ENCODE peak calls at places on chromosomes 16 and 17, in eight cellular contexts. One of them, this sample, is unnamed.

GRCh38 chr16:2930236-2930635 is 18.5 kb downstream of the FLYWCH1 start:
- DNase-seq in tibial artery: no peak
- DNase-seq in activated CD4-positive, CD25-positive, alpha-beta regulatory T cell treated with anti-CD3 and anti-CD28 coated beads, Interleukin-2, amount 50 U/mL, for 16 hours: no peak
- DNase-seq in activated naive CD4-positive, alpha-beta T cell treated with anti-CD3 and anti-CD28 coated beads, Interleukin-2, amount 50 U/mL, for 16 hours: no peak
- DNase-seq in NCI-H510A treated with DMSO at 0.1 percent for 48 hours: no peak
- DNase-seq in right cardiac atrium: no peak
- DNase-seq in Calu3: no peak
- DNase-seq in LoVo: no peak
- DNase-seq in this sample: no peak

GRCh38 chr17:72515291-72516065 is 394.7 kb downstream of the SOX9 start:
- DNase-seq in Calu3: no peak
- DNase-seq in NCI-H510A treated with DMSO at 0.1 percent for 48 hours: no peak
- DNase-seq in tibial artery: no peak
- DNase-seq in activated naive CD4-positive, alpha-beta T cell treated with anti-CD3 and anti-CD28 coated beads, Interleukin-2, amount 50 U/mL, for 16 hours: no peak
- DNase-seq in activated CD4-positive, CD25-positive, alpha-beta regulatory T cell treated with anti-CD3 and anti-CD28 coated beads, Interleukin-2, amount 50 U/mL, for 16 hours: no peak
- DNase-seq in LoVo: no peak
- DNase-seq in right cardiac atrium: peak
- DNase-seq in this sample: no peak

GRCh38 chr17:52156576-52156975 is 1.9 kb downstream of the CA10 start:
- DNase-seq in activated naive CD4-positive, alpha-beta T cell treated with anti-CD3 and anti-CD28 coated beads, Interleukin-2, amount 50 U/mL, for 16 hours: no peak
- DNase-seq in LoVo: no peak
- DNase-seq in activated CD4-positive, CD25-positive, alpha-beta regulatory T cell treated with anti-CD3 and anti-CD28 coated beads, Interleukin-2, amount 50 U/mL, for 16 hours: no peak
- DNase-seq in Calu3: no peak
- DNase-seq in tibial artery: no peak
- DNase-seq in NCI-H510A treated with DMSO at 0.1 percent for 48 hours: no peak
- DNase-seq in right cardiac atrium: no peak
- DNase-seq in this sample: no peak

GRCh38 chr17:32161506-32162365 is 19.4 kb downstream of the RHOT1 start:
- DNase-seq in activated naive CD4-positive, alpha-beta T cell treated with anti-CD3 and anti-CD28 coated beads, Interleukin-2, amount 50 U/mL, for 16 hours: no peak
- DNase-seq in Calu3: peak
- DNase-seq in LoVo: peak
- DNase-seq in right cardiac atrium: no peak
- DNase-seq in activated CD4-positive, CD25-positive, alpha-beta regulatory T cell treated with anti-CD3 and anti-CD28 coated beads, Interleukin-2, amount 50 U/mL, for 16 hours: no peak
- DNase-seq in NCI-H510A treated with DMSO at 0.1 percent for 48 hours: no peak
- DNase-seq in tibial artery: no peak
- DNase-seq in this sample: peak

GRCh38 chr17:32492648-32493289 is 6.0 kb downstream of the CDK5R1 start:
- DNase-seq in activated CD4-positive, CD25-positive, alpha-beta regulatory T cell treated with anti-CD3 and anti-CD28 coated beads, Interleukin-2, amount 50 U/mL, for 16 hours: no peak
- DNase-seq in NCI-H510A treated with DMSO at 0.1 percent for 48 hours: no peak
- DNase-seq in LoVo: no peak
- DNase-seq in tibial artery: no peak
- DNase-seq in Calu3: no peak
- DNase-seq in activated naive CD4-positive, alpha-beta T cell treated with anti-CD3 and anti-CD28 coated beads, Interleukin-2, amount 50 U/mL, for 16 hours: no peak
- DNase-seq in right cardiac atrium: no peak
- DNase-seq in this sample: no peak

GRCh38 chr16:54240180-54241125 is 46.1 kb downstream of the IRX3 start:
- DNase-seq in Calu3: no peak
- DNase-seq in activated CD4-positive, CD25-positive, alpha-beta regulatory T cell treated with anti-CD3 and anti-CD28 coated beads, Interleukin-2, amount 50 U/mL, for 16 hours: no peak
- DNase-seq in LoVo: no peak
- DNase-seq in NCI-H510A treated with DMSO at 0.1 percent for 48 hours: no peak
- DNase-seq in right cardiac atrium: no peak
- DNase-seq in tibial artery: no peak
- DNase-seq in activated naive CD4-positive, alpha-beta T cell treated with anti-CD3 and anti-CD28 coated beads, Interleukin-2, amount 50 U/mL, for 16 hours: no peak
- DNase-seq in this sample: no peak

GRCh38 chr17:62860962-62861873 is 53.1 kb upstream of the MARCHF10 start:
- DNase-seq in NCI-H510A treated with DMSO at 0.1 percent for 48 hours: peak
- DNase-seq in activated naive CD4-positive, alpha-beta T cell treated with anti-CD3 and anti-CD28 coated beads, Interleukin-2, amount 50 U/mL, for 16 hours: no peak
- DNase-seq in Calu3: peak
- DNase-seq in LoVo: peak
- DNase-seq in activated CD4-positive, CD25-positive, alpha-beta regulatory T cell treated with anti-CD3 and anti-CD28 coated beads, Interleukin-2, amount 50 U/mL, for 16 hours: no peak
- DNase-seq in tibial artery: no peak
- DNase-seq in right cardiac atrium: no peak
- DNase-seq in this sample: peak

GRCh38 chr17:19812407-19812806 is 55.3 kb downstream of the ULK2 start:
- DNase-seq in tibial artery: no peak
- DNase-seq in right cardiac atrium: no peak
- DNase-seq in activated naive CD4-positive, alpha-beta T cell treated with anti-CD3 and anti-CD28 coated beads, Interleukin-2, amount 50 U/mL, for 16 hours: no peak
- DNase-seq in NCI-H510A treated with DMSO at 0.1 percent for 48 hours: no peak
- DNase-seq in activated CD4-positive, CD25-positive, alpha-beta regulatory T cell treated with anti-CD3 and anti-CD28 coated beads, Interleukin-2, amount 50 U/mL, for 16 hours: no peak
- DNase-seq in Calu3: no peak
- DNase-seq in LoVo: no peak
- DNase-seq in this sample: peak

GRCh38 chr17:78645421-78646295 is 68.5 kb upstream of the DNAH17 start:
- DNase-seq in activated CD4-positive, CD25-positive, alpha-beta regulatory T cell treated with anti-CD3 and anti-CD28 coated beads, Interleukin-2, amount 50 U/mL, for 16 hours: no peak
- DNase-seq in right cardiac atrium: peak
- DNase-seq in NCI-H510A treated with DMSO at 0.1 percent for 48 hours: peak
- DNase-seq in LoVo: no peak
- DNase-seq in tibial artery: peak
- DNase-seq in activated naive CD4-positive, alpha-beta T cell treated with anti-CD3 and anti-CD28 coated beads, Interleukin-2, amount 50 U/mL, for 16 hours: peak
- DNase-seq in Calu3: peak
- DNase-seq in this sample: no peak

GRCh38 chr17:65323055-65323454 is 185.9 kb downstream of the RGS9 start:
- DNase-seq in activated naive CD4-positive, alpha-beta T cell treated with anti-CD3 and anti-CD28 coated beads, Interleukin-2, amount 50 U/mL, for 16 hours: no peak
- DNase-seq in right cardiac atrium: no peak
- DNase-seq in NCI-H510A treated with DMSO at 0.1 percent for 48 hours: no peak
- DNase-seq in tibial artery: no peak
- DNase-seq in LoVo: no peak
- DNase-seq in activated CD4-positive, CD25-positive, alpha-beta regulatory T cell treated with anti-CD3 and anti-CD28 coated beads, Interleukin-2, amount 50 U/mL, for 16 hours: no peak
- DNase-seq in Calu3: no peak
- DNase-seq in this sample: peak

GRCh38 chr16:81618187-81618586 is 160.9 kb upstream of the PLCG2 start:
- DNase-seq in LoVo: no peak
- DNase-seq in NCI-H510A treated with DMSO at 0.1 percent for 48 hours: no peak
- DNase-seq in right cardiac atrium: no peak
- DNase-seq in tibial artery: no peak
- DNase-seq in activated CD4-positive, CD25-positive, alpha-beta regulatory T cell treated with anti-CD3 and anti-CD28 coated beads, Interleukin-2, amount 50 U/mL, for 16 hours: no peak
- DNase-seq in Calu3: no peak
- DNase-seq in activated naive CD4-positive, alpha-beta T cell treated with anti-CD3 and anti-CD28 coated beads, Interleukin-2, amount 50 U/mL, for 16 hours: no peak
- DNase-seq in this sample: no peak

GRCh38 chr16:3045758-3046505 is 429 bp upstream of the MMP25 start:
- DNase-seq in tibial artery: no peak
- DNase-seq in NCI-H510A treated with DMSO at 0.1 percent for 48 hours: no peak
- DNase-seq in Calu3: no peak
- DNase-seq in activated naive CD4-positive, alpha-beta T cell treated with anti-CD3 and anti-CD28 coated beads, Interleukin-2, amount 50 U/mL, for 16 hours: no peak
- DNase-seq in right cardiac atrium: no peak
- DNase-seq in LoVo: no peak
- DNase-seq in activated CD4-positive, CD25-positive, alpha-beta regulatory T cell treated with anti-CD3 and anti-CD28 coated beads, Interleukin-2, amount 50 U/mL, for 16 hours: no peak
- DNase-seq in this sample: no peak

GRCh38 chr17:80931421-80932265 is 60.0 kb upstream of the CHMP6 start:
- DNase-seq in Calu3: no peak
- DNase-seq in LoVo: no peak
- DNase-seq in NCI-H510A treated with DMSO at 0.1 percent for 48 hours: no peak
- DNase-seq in activated CD4-positive, CD25-positive, alpha-beta regulatory T cell treated with anti-CD3 and anti-CD28 coated beads, Interleukin-2, amount 50 U/mL, for 16 hours: no peak
- DNase-seq in activated naive CD4-positive, alpha-beta T cell treated with anti-CD3 and anti-CD28 coated beads, Interleukin-2, amount 50 U/mL, for 16 hours: no peak
- DNase-seq in tibial artery: no peak
- DNase-seq in right cardiac atrium: no peak
- DNase-seq in this sample: no peak

GRCh38 chr17:74354123-74354522 is 7.5 kb downstream of the BTBD17 start:
- DNase-seq in tibial artery: peak
- DNase-seq in activated CD4-positive, CD25-positive, alpha-beta regulatory T cell treated with anti-CD3 and anti-CD28 coated beads, Interleukin-2, amount 50 U/mL, for 16 hours: no peak
- DNase-seq in Calu3: peak
- DNase-seq in NCI-H510A treated with DMSO at 0.1 percent for 48 hours: no peak
- DNase-seq in right cardiac atrium: peak
- DNase-seq in activated naive CD4-positive, alpha-beta T cell treated with anti-CD3 and anti-CD28 coated beads, Interleukin-2, amount 50 U/mL, for 16 hours: peak
- DNase-seq in LoVo: no peak
- DNase-seq in this sample: no peak

GRCh38 chr17:7897773-7898172 is 9.2 kb downstream of the CHD3 start:
- DNase-seq in right cardiac atrium: no peak
- DNase-seq in LoVo: no peak
- DNase-seq in activated naive CD4-positive, alpha-beta T cell treated with anti-CD3 and anti-CD28 coated beads, Interleukin-2, amount 50 U/mL, for 16 hours: no peak
- DNase-seq in NCI-H510A treated with DMSO at 0.1 percent for 48 hours: no peak
- DNase-seq in Calu3: no peak
- DNase-seq in activated CD4-positive, CD25-positive, alpha-beta regulatory T cell treated with anti-CD3 and anti-CD28 coated beads, Interleukin-2, amount 50 U/mL, for 16 hours: no peak
- DNase-seq in tibial artery: no peak
- DNase-seq in this sample: peak

GRCh38 chr16:85061566-85061965 is 34.0 kb downstream of the KIAA0513 start:
- DNase-seq in LoVo: no peak
- DNase-seq in activated CD4-positive, CD25-positive, alpha-beta regulatory T cell treated with anti-CD3 and anti-CD28 coated beads, Interleukin-2, amount 50 U/mL, for 16 hours: no peak
- DNase-seq in Calu3: no peak
- DNase-seq in right cardiac atrium: peak
- DNase-seq in tibial artery: peak
- DNase-seq in activated naive CD4-positive, alpha-beta T cell treated with anti-CD3 and anti-CD28 coated beads, Interleukin-2, amount 50 U/mL, for 16 hours: no peak
- DNase-seq in NCI-H510A treated with DMSO at 0.1 percent for 48 hours: no peak
- DNase-seq in this sample: no peak

GRCh38 chr16:57192720-57193486 is 6.8 kb downstream of the RSPRY1 start:
- DNase-seq in LoVo: no peak
- DNase-seq in Calu3: no peak
- DNase-seq in NCI-H510A treated with DMSO at 0.1 percent for 48 hours: no peak
- DNase-seq in right cardiac atrium: no peak
- DNase-seq in activated CD4-positive, CD25-positive, alpha-beta regulatory T cell treated with anti-CD3 and anti-CD28 coated beads, Interleukin-2, amount 50 U/mL, for 16 hours: no peak
- DNase-seq in activated naive CD4-positive, alpha-beta T cell treated with anti-CD3 and anti-CD28 coated beads, Interleukin-2, amount 50 U/mL, for 16 hours: no peak
- DNase-seq in tibial artery: no peak
- DNase-seq in this sample: no peak

GRCh38 chr16:67105881-67106280 is 3.9 kb upstream of the PHAF1 start:
- DNase-seq in right cardiac atrium: no peak
- DNase-seq in tibial artery: peak
- DNase-seq in Calu3: no peak
- DNase-seq in LoVo: no peak
- DNase-seq in activated naive CD4-positive, alpha-beta T cell treated with anti-CD3 and anti-CD28 coated beads, Interleukin-2, amount 50 U/mL, for 16 hours: no peak
- DNase-seq in NCI-H510A treated with DMSO at 0.1 percent for 48 hours: no peak
- DNase-seq in activated CD4-positive, CD25-positive, alpha-beta regulatory T cell treated with anti-CD3 and anti-CD28 coated beads, Interleukin-2, amount 50 U/mL, for 16 hours: no peak
- DNase-seq in this sample: no peak

GRCh38 chr16:66003196-66003595 is 363.3 kb upstream of the CDH5 start:
- DNase-seq in tibial artery: no peak
- DNase-seq in right cardiac atrium: no peak
- DNase-seq in activated CD4-positive, CD25-positive, alpha-beta regulatory T cell treated with anti-CD3 and anti-CD28 coated beads, Interleukin-2, amount 50 U/mL, for 16 hours: no peak
- DNase-seq in Calu3: no peak
- DNase-seq in NCI-H510A treated with DMSO at 0.1 percent for 48 hours: no peak
- DNase-seq in LoVo: no peak
- DNase-seq in activated naive CD4-positive, alpha-beta T cell treated with anti-CD3 and anti-CD28 coated beads, Interleukin-2, amount 50 U/mL, for 16 hours: no peak
- DNase-seq in this sample: no peak

GRCh38 chr17:30532871-30533270 is 55.7 kb downstream of the GOSR1 start:
- DNase-seq in LoVo: no peak
- DNase-seq in Calu3: no peak
- DNase-seq in activated naive CD4-positive, alpha-beta T cell treated with anti-CD3 and anti-CD28 coated beads, Interleukin-2, amount 50 U/mL, for 16 hours: no peak
- DNase-seq in tibial artery: no peak
- DNase-seq in NCI-H510A treated with DMSO at 0.1 percent for 48 hours: no peak
- DNase-seq in right cardiac atrium: no peak
- DNase-seq in activated CD4-positive, CD25-positive, alpha-beta regulatory T cell treated with anti-CD3 and anti-CD28 coated beads, Interleukin-2, amount 50 U/mL, for 16 hours: no peak
- DNase-seq in this sample: no peak

GRCh38 chr17:290121-290521 is 62.5 kb downstream of the RPH3AL start:
- DNase-seq in NCI-H510A treated with DMSO at 0.1 percent for 48 hours: no peak
- DNase-seq in activated naive CD4-positive, alpha-beta T cell treated with anti-CD3 and anti-CD28 coated beads, Interleukin-2, amount 50 U/mL, for 16 hours: peak
- DNase-seq in activated CD4-positive, CD25-positive, alpha-beta regulatory T cell treated with anti-CD3 and anti-CD28 coated beads, Interleukin-2, amount 50 U/mL, for 16 hours: no peak
- DNase-seq in right cardiac atrium: peak
- DNase-seq in LoVo: no peak
- DNase-seq in Calu3: no peak
- DNase-seq in tibial artery: peak
- DNase-seq in this sample: no peak

GRCh38 chr17:19508327-19508867 is 25.3 kb upstream of the SLC47A1 start:
- DNase-seq in right cardiac atrium: peak
- DNase-seq in NCI-H510A treated with DMSO at 0.1 percent for 48 hours: peak
- DNase-seq in tibial artery: no peak
- DNase-seq in LoVo: no peak
- DNase-seq in activated naive CD4-positive, alpha-beta T cell treated with anti-CD3 and anti-CD28 coated beads, Interleukin-2, amount 50 U/mL, for 16 hours: peak
- DNase-seq in Calu3: peak
- DNase-seq in activated CD4-positive, CD25-positive, alpha-beta regulatory T cell treated with anti-CD3 and anti-CD28 coated beads, Interleukin-2, amount 50 U/mL, for 16 hours: peak
- DNase-seq in this sample: no peak

GRCh38 chr17:75688209-75688771 is 21.2 kb downstream of the SAP30BP start:
- DNase-seq in tibial artery: no peak
- DNase-seq in activated naive CD4-positive, alpha-beta T cell treated with anti-CD3 and anti-CD28 coated beads, Interleukin-2, amount 50 U/mL, for 16 hours: no peak
- DNase-seq in activated CD4-positive, CD25-positive, alpha-beta regulatory T cell treated with anti-CD3 and anti-CD28 coated beads, Interleukin-2, amount 50 U/mL, for 16 hours: no peak
- DNase-seq in Calu3: no peak
- DNase-seq in LoVo: no peak
- DNase-seq in NCI-H510A treated with DMSO at 0.1 percent for 48 hours: no peak
- DNase-seq in right cardiac atrium: no peak
- DNase-seq in this sample: no peak

GRCh38 chr16:84484579-84485254 is 19.7 kb downstream of the MEAK7 start:
- DNase-seq in NCI-H510A treated with DMSO at 0.1 percent for 48 hours: peak
- DNase-seq in activated naive CD4-positive, alpha-beta T cell treated with anti-CD3 and anti-CD28 coated beads, Interleukin-2, amount 50 U/mL, for 16 hours: no peak
- DNase-seq in tibial artery: peak
- DNase-seq in activated CD4-positive, CD25-positive, alpha-beta regulatory T cell treated with anti-CD3 and anti-CD28 coated beads, Interleukin-2, amount 50 U/mL, for 16 hours: no peak
- DNase-seq in LoVo: no peak
- DNase-seq in right cardiac atrium: peak
- DNase-seq in Calu3: peak
- DNase-seq in this sample: peak

GRCh38 chr17:20008242-20009051 is 712 bp upstream of the SPECC1 start:
- DNase-seq in tibial artery: no peak
- DNase-seq in activated CD4-positive, CD25-positive, alpha-beta regulatory T cell treated with anti-CD3 and anti-CD28 coated beads, Interleukin-2, amount 50 U/mL, for 16 hours: no peak
- DNase-seq in right cardiac atrium: no peak
- DNase-seq in NCI-H510A treated with DMSO at 0.1 percent for 48 hours: no peak
- DNase-seq in activated naive CD4-positive, alpha-beta T cell treated with anti-CD3 and anti-CD28 coated beads, Interleukin-2, amount 50 U/mL, for 16 hours: no peak
- DNase-seq in Calu3: peak
- DNase-seq in LoVo: peak
- DNase-seq in this sample: no peak

GRCh38 chr16:17998550-17998949 is 338.0 kb downstream of the NPIPA8 start:
- DNase-seq in LoVo: no peak
- DNase-seq in Calu3: no peak
- DNase-seq in NCI-H510A treated with DMSO at 0.1 percent for 48 hours: no peak
- DNase-seq in tibial artery: no peak
- DNase-seq in activated naive CD4-positive, alpha-beta T cell treated with anti-CD3 and anti-CD28 coated beads, Interleukin-2, amount 50 U/mL, for 16 hours: no peak
- DNase-seq in activated CD4-positive, CD25-positive, alpha-beta regulatory T cell treated with anti-CD3 and anti-CD28 coated beads, Interleukin-2, amount 50 U/mL, for 16 hours: no peak
- DNase-seq in right cardiac atrium: no peak
- DNase-seq in this sample: no peak

GRCh38 chr17:79457889-79458288 is 153.0 kb downstream of the RBFOX3 start:
- DNase-seq in LoVo: no peak
- DNase-seq in NCI-H510A treated with DMSO at 0.1 percent for 48 hours: no peak
- DNase-seq in Calu3: no peak
- DNase-seq in right cardiac atrium: no peak
- DNase-seq in activated CD4-positive, CD25-positive, alpha-beta regulatory T cell treated with anti-CD3 and anti-CD28 coated beads, Interleukin-2, amount 50 U/mL, for 16 hours: no peak
- DNase-seq in tibial artery: no peak
- DNase-seq in activated naive CD4-positive, alpha-beta T cell treated with anti-CD3 and anti-CD28 coated beads, Interleukin-2, amount 50 U/mL, for 16 hours: no peak
- DNase-seq in this sample: no peak

GRCh38 chr17:68381076-68381900 is 76.0 kb downstream of the WIPI1 start:
- DNase-seq in LoVo: peak
- DNase-seq in activated naive CD4-positive, alpha-beta T cell treated with anti-CD3 and anti-CD28 coated beads, Interleukin-2, amount 50 U/mL, for 16 hours: no peak
- DNase-seq in tibial artery: no peak
- DNase-seq in right cardiac atrium: no peak
- DNase-seq in activated CD4-positive, CD25-positive, alpha-beta regulatory T cell treated with anti-CD3 and anti-CD28 coated beads, Interleukin-2, amount 50 U/mL, for 16 hours: no peak
- DNase-seq in NCI-H510A treated with DMSO at 0.1 percent for 48 hours: peak
- DNase-seq in Calu3: no peak
- DNase-seq in this sample: peak

GRCh38 chr17:1474402-1475189 is 17.9 kb downstream of the MYO1C start:
- DNase-seq in Calu3: no peak
- DNase-seq in LoVo: no peak
- DNase-seq in right cardiac atrium: no peak
- DNase-seq in tibial artery: no peak
- DNase-seq in activated naive CD4-positive, alpha-beta T cell treated with anti-CD3 and anti-CD28 coated beads, Interleukin-2, amount 50 U/mL, for 16 hours: no peak
- DNase-seq in activated CD4-positive, CD25-positive, alpha-beta regulatory T cell treated with anti-CD3 and anti-CD28 coated beads, Interleukin-2, amount 50 U/mL, for 16 hours: no peak
- DNase-seq in NCI-H510A treated with DMSO at 0.1 percent for 48 hours: no peak
- DNase-seq in this sample: no peak

GRCh38 chr16:50144211-50144610 is 8.9 kb upstream of the TENT4B start:
- DNase-seq in NCI-H510A treated with DMSO at 0.1 percent for 48 hours: no peak
- DNase-seq in right cardiac atrium: no peak
- DNase-seq in activated CD4-positive, CD25-positive, alpha-beta regulatory T cell treated with anti-CD3 and anti-CD28 coated beads, Interleukin-2, amount 50 U/mL, for 16 hours: no peak
- DNase-seq in tibial artery: no peak
- DNase-seq in Calu3: no peak
- DNase-seq in LoVo: no peak
- DNase-seq in activated naive CD4-positive, alpha-beta T cell treated with anti-CD3 and anti-CD28 coated beads, Interleukin-2, amount 50 U/mL, for 16 hours: no peak
- DNase-seq in this sample: no peak

GRCh38 chr16:68948230-68948910 is 105.0 kb downstream of the TANGO6 start:
- DNase-seq in Calu3: no peak
- DNase-seq in activated CD4-positive, CD25-positive, alpha-beta regulatory T cell treated with anti-CD3 and anti-CD28 coated beads, Interleukin-2, amount 50 U/mL, for 16 hours: no peak
- DNase-seq in activated naive CD4-positive, alpha-beta T cell treated with anti-CD3 and anti-CD28 coated beads, Interleukin-2, amount 50 U/mL, for 16 hours: no peak
- DNase-seq in tibial artery: no peak
- DNase-seq in right cardiac atrium: no peak
- DNase-seq in LoVo: no peak
- DNase-seq in NCI-H510A treated with DMSO at 0.1 percent for 48 hours: no peak
- DNase-seq in this sample: no peak

GRCh38 chr16:56670640-56670934 is 973 bp downstream of the MT1H start:
- DNase-seq in LoVo: no peak
- DNase-seq in tibial artery: no peak
- DNase-seq in NCI-H510A treated with DMSO at 0.1 percent for 48 hours: no peak
- DNase-seq in activated CD4-positive, CD25-positive, alpha-beta regulatory T cell treated with anti-CD3 and anti-CD28 coated beads, Interleukin-2, amount 50 U/mL, for 16 hours: no peak
- DNase-seq in activated naive CD4-positive, alpha-beta T cell treated with anti-CD3 and anti-CD28 coated beads, Interleukin-2, amount 50 U/mL, for 16 hours: no peak
- DNase-seq in right cardiac atrium: no peak
- DNase-seq in Calu3: no peak
- DNase-seq in this sample: no peak

GRCh38 chr16:85528528-85529387 is 84.4 kb upstream of the GSE1 start:
- DNase-seq in Calu3: peak
- DNase-seq in activated naive CD4-positive, alpha-beta T cell treated with anti-CD3 and anti-CD28 coated beads, Interleukin-2, amount 50 U/mL, for 16 hours: no peak
- DNase-seq in right cardiac atrium: no peak
- DNase-seq in NCI-H510A treated with DMSO at 0.1 percent for 48 hours: no peak
- DNase-seq in tibial artery: no peak
- DNase-seq in activated CD4-positive, CD25-positive, alpha-beta regulatory T cell treated with anti-CD3 and anti-CD28 coated beads, Interleukin-2, amount 50 U/mL, for 16 hours: no peak
- DNase-seq in LoVo: no peak
- DNase-seq in this sample: no peak

GRCh38 chr16:5438591-5438990 is 341.0 kb upstream of the EEF2KMT start:
- DNase-seq in tibial artery: no peak
- DNase-seq in activated CD4-positive, CD25-positive, alpha-beta regulatory T cell treated with anti-CD3 and anti-CD28 coated beads, Interleukin-2, amount 50 U/mL, for 16 hours: no peak
- DNase-seq in right cardiac atrium: no peak
- DNase-seq in Calu3: peak
- DNase-seq in activated naive CD4-positive, alpha-beta T cell treated with anti-CD3 and anti-CD28 coated beads, Interleukin-2, amount 50 U/mL, for 16 hours: no peak
- DNase-seq in LoVo: no peak
- DNase-seq in NCI-H510A treated with DMSO at 0.1 percent for 48 hours: no peak
- DNase-seq in this sample: no peak